ENCODE peak calls at places on chromosome 16, in ten cellular contexts. U is nephron progenitor cell, Z is prostate gland, S is mammary epithelial cell, C is sigmoid colon, Q is osteoblast, W is GM12865, N is fibroblast of mammary gland, O is cardiac muscle cell, D is HCT116. E is an unnamed sample.

GRCh38 chr16:55703003-55704001 is 47.5 kb downstream of the SLC6A2 start:
- DNase-seq in S (peak), Q (no peak), N (peak), Z (peak), C (no peak), W (peak), D (peak), U (peak), O (peak), E (peak)

GRCh38 chr16:31087971-31088370 is 772 bp downstream of the PRSS53 start:
- DNase-seq in N (no peak), D (no peak), U (no peak), Q (peak), O (no peak), Z (no peak), C (no peak), S (no peak), W (no peak), E (no peak)

GRCh38 chr16:11175850-11176341 is 80.1 kb downstream of the SOCS1 start:
- DNase-seq in Q (peak), U (no peak), O (no peak), C (no peak), W (peak), N (no peak), D (no peak), Z (no peak), S (no peak), E (peak)

GRCh38 chr16:46839986-46840443 is 9.0 kb upstream of the C16orf87 start:
- DNase-seq in N (no peak), C (no peak), O (no peak), U (no peak), W (no peak), S (no peak), D (no peak), Q (no peak), Z (no peak), E (no peak)

GRCh38 chr16:46972971-46973456 is 460 bp downstream of the DNAJA2 start:
- DNase-seq in S (peak), O (peak), Q (peak), N (peak), U (peak), Z (peak), D (no peak), C (peak), W (peak), E (peak)

GRCh38 chr16:82671743-82672142 is 45.0 kb downstream of the CDH13 start:
- DNase-seq in O (no peak), Z (no peak), N (no peak), D (no peak), Q (no peak), C (no peak), S (no peak), U (no peak), W (peak), E (peak)

GRCh38 chr16:14485811-14486519 is 144.1 kb downstream of the PARN start:
- DNase-seq in C (no peak), Z (no peak), D (no peak), W (no peak), Q (no peak), O (no peak), N (peak), S (no peak), U (no peak), E (no peak)

GRCh38 chr16:31093132-31093703 is 1.4 kb downstream of the VKORC1 start:
- DNase-seq in Z (no peak), Q (peak), U (peak), O (peak), S (peak), D (no peak), C (no peak), W (no peak), N (peak), E (no peak)

GRCh38 chr16:47109361-47109760 is 34.4 kb downstream of the NETO2 start:
- DNase-seq in O (no peak), W (no peak), Q (no peak), D (no peak), C (no peak), N (no peak), Z (no peak), S (no peak), U (no peak), E (no peak)

GRCh38 chr16:28012031-28012445 is 51.5 kb downstream of the GSG1L start:
- DNase-seq in W (no peak), C (no peak), Q (peak), O (peak), Z (no peak), D (no peak), S (no peak), U (peak), N (peak), E (no peak)

GRCh38 chr16:75491876-75492275 is 3.4 kb downstream of the CHST6 start:
- DNase-seq in U (no peak), Z (no peak), N (no peak), C (no peak), S (peak), O (peak), W (peak), Q (peak), D (no peak), E (peak)

GRCh38 chr16:75758215-75758614 is 31.9 kb upstream of the CPHXL start:
- DNase-seq in Q (peak), D (no peak), W (peak), N (peak), Z (no peak), U (no peak), O (no peak), C (no peak), S (no peak), E (no peak)

GRCh38 chr16:9836118-9836736 is 346.0 kb downstream of the GRIN2A start:
- DNase-seq in D (no peak), Z (no peak), U (peak), C (no peak), Q (peak), W (peak), N (peak), O (peak), S (no peak), E (no peak)

GRCh38 chr16:4686497-4687210 is 6.7 kb upstream of the NUDT16L1 start:
- DNase-seq in U (no peak), W (no peak), N (no peak), S (no peak), C (peak), D (no peak), Q (peak), Z (no peak), O (no peak), E (no peak)

GRCh38 chr16:12356622-12357365 is 380.3 kb downstream of the SNX29 start:
- DNase-seq in S (no peak), N (no peak), Z (no peak), W (no peak), U (no peak), O (no peak), D (no peak), Q (no peak), C (no peak), E (no peak)

GRCh38 chr16:12361016-12361415 is 384.5 kb downstream of the SNX29 start:
- DNase-seq in D (no peak), S (no peak), O (no peak), Z (no peak), N (no peak), C (no peak), Q (no peak), W (no peak), U (no peak), E (no peak)

GRCh38 chr16:12362482-12363458 is 386.2 kb downstream of the SNX29 start:
- DNase-seq in N (peak), U (peak), Q (peak), W (no peak), D (no peak), C (peak), O (no peak), Z (no peak), S (no peak), E (no peak)

GRCh38 chr16:12358898-12359297 is 382.4 kb downstream of the SNX29 start:
- DNase-seq in W (no peak), Z (no peak), N (no peak), Q (no peak), O (no peak), D (no peak), U (no peak), S (peak), C (no peak), E (no peak)

GRCh38 chr16:12360240-12360639 is 383.7 kb downstream of the SNX29 start:
- DNase-seq in W (no peak), O (no peak), S (no peak), Z (no peak), U (no peak), D (no peak), N (no peak), Q (no peak), C (no peak), E (no peak)
- TF ChIP-seq CTCF in W (no peak), O (no peak), S (no peak), Z (no peak), U (no peak), D (no peak), N (no peak), Q (no peak), C (no peak), E (no peak)

GRCh38 chr16:25108054-25108453 is 3.5 kb upstream of the LCMT1 start:
- DNase-seq in Z (no peak), Q (no peak), O (no peak), C (no peak), S (no peak), U (no peak), D (no peak), N (no peak), W (peak), E (peak)
- TF ChIP-seq CTCF in Z (no peak), Q (no peak), O (no peak), C (no peak), S (no peak), U (no peak), D (peak), N (no peak), W (peak), E (peak)

DNA sequence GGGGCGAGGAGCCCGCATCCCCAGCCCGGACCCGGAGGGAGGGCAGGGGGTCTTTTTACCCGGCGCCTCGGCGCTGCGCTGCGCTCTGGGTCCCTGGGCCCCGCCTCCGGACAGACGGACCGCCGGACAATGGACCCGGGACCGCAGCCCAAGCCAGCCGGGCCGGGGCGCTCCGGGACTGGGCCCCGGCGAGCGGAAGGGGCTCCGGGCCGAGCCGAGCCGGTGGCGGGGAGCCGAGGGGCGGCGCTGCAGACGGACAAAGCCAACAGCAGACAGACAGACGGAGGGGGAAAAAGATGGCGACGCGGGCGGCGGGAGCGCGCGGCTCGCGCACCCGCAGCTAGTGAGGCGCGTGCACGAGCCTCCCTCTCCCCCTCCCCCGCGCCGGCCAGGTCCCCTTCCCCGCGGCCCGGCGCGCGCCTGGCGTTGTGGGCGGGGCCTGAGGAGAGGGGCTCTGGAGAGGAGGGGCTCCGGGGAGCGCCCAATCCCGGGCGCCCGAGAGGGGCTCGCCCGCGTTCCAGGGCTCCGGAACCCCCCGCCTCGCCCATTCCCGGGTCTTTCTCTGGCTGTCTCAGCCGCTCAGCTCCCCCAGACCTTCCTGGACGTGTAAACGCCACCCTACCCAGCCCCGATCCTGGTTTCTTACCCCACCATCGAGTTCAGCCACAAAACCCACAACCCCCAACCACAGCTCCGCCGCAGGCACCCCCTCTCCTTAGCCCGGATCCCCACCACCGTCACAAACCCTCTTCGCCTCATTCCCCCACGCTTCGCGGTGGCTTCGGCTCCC is at the start of gene ZNF821:
- DNase-seq in C (peak), N (peak), U (peak), O (peak), Q (peak), W (peak), D (no peak), Z (peak), S (peak), E (peak)
- TF ChIP-seq CTCF in C (no peak), N (no peak), U (peak), O (peak), Q (no peak), W (no peak), D (no peak), Z (no peak), S (no peak), E (peak)

GRCh38 chr16:77376358-77376757 is 58.5 kb downstream of the ADAMTS18 start:
- DNase-seq in Z (no peak), S (no peak), O (no peak), N (peak), C (no peak), W (peak), D (no peak), Q (no peak), U (no peak), E (peak)
- TF ChIP-seq CTCF in Z (no peak), S (no peak), O (no peak), N (peak), C (no peak), W (peak), D (peak), Q (no peak), U (no peak), E (peak)

GRCh38 chr16:63749256-63749655 is 1372.6 kb downstream of the CDH11 start:
- DNase-seq in O (no peak), C (no peak), S (no peak), N (no peak), Q (no peak), D (no peak), W (no peak), U (no peak), Z (no peak), E (no peak)

GRCh38 chr16:63742150-63742549 is 1379.7 kb downstream of the CDH11 start:
- DNase-seq in S (no peak), Z (no peak), C (no peak), N (no peak), Q (no peak), U (no peak), D (no peak), O (no peak), W (no peak), E (no peak)

GRCh38 chr16:63745456-63745855 is 1376.4 kb downstream of the CDH11 start:
- DNase-seq in N (no peak), Q (no peak), W (no peak), U (no peak), O (no peak), S (no peak), C (no peak), Z (no peak), D (no peak), E (no peak)

GRCh38 chr16:63744077-63744874 is 1377.6 kb downstream of the CDH11 start:
- DNase-seq in Z (no peak), Q (no peak), O (peak), D (no peak), U (no peak), S (no peak), C (no peak), N (no peak), W (no peak), E (no peak)
- TF ChIP-seq CTCF in Z (no peak), Q (no peak), O (no peak), D (no peak), U (no peak), S (no peak), C (no peak), N (no peak), W (no peak), E (no peak)

GRCh38 chr16:84412262-84412661 is 43.9 kb downstream of the ATP2C2 start:
- DNase-seq in O (no peak), W (no peak), Q (no peak), Z (no peak), N (no peak), C (no peak), U (no peak), D (no peak), S (no peak), E (no peak)

GRCh38 chr16:84408314-84408690 is 40.0 kb downstream of the ATP2C2 start:
- DNase-seq in D (no peak), S (no peak), N (no peak), U (no peak), O (no peak), Z (no peak), Q (no peak), C (no peak), W (no peak), E (no peak)

GRCh38 chr16:84407588-84408313 is 39.4 kb downstream of the ATP2C2 start:
- DNase-seq in Z (peak), W (no peak), D (no peak), O (no peak), N (no peak), S (no peak), C (no peak), U (no peak), Q (peak), E (no peak)

GRCh38 chr16:84411768-84412167 is 43.4 kb downstream of the ATP2C2 start:
- DNase-seq in D (no peak), W (no peak), Q (no peak), S (no peak), O (no peak), N (no peak), C (no peak), Z (no peak), U (no peak), E (no peak)

DNA sequence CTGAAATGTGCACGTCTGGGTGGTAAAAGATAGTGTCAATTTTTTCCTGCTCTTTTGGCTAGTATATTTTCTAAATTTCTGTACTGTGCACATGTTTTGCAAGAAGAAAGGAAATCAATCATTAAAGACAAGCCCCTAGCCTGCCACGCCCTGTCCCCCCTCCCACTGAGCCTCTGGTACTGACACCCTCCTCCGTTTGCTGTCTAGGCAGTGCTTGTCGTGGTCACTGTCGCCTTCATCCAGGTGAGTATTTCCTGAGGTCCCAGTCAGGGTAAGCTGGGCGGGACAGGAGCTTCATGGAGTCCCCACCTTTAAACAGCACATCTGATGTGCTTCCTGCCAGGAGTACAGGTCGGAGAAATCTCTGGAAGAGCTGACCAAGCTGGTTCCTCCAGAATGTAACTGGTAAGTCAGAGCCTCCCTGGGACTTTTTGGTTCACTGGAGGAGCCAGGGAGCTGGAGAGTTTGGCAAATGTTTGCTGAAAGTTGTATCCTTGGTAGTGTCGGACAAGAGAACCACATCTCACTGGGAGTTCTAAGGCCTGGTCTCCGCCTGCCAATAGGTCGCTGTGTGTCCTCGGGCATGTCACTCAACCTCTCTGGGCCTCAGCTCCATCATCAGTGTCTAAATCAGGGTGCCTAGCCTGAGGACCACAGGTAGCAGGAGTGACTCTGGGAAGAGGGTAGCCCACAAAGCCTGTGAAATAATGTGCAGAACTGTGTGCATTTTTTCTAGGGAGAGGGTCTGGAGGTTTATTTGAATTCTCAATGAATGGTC is 42.2 kb downstream of the ATP2C2 start:
- DNase-seq in S (no peak), C (no peak), W (no peak), D (no peak), N (no peak), Q (no peak), Z (peak), U (no peak), O (no peak), E (no peak)
- TF ChIP-seq CTCF in S (no peak), C (no peak), W (no peak), D (no peak), N (no peak), Q (no peak), Z (no peak), U (no peak), O (no peak), E (no peak)

E was measured in GM13977.